ENCODE peak calls at places on chromosomes 4 and X, in six cellular contexts. One of them, this sample, is unnamed.
A peak's percentile ranks its signal among the peaks of the same experiment; 100 is the strongest.

GRCh38 chr4:39406763-39407583 is at the start of gene KLB:
- DNase-seq in myocyte: no peak
- DNase-seq in Calu3: no peak
- DNase-seq in stimulated activated CD8-positive, alpha-beta memory T cell treated with anti-CD3 and anti-CD28 coated beads, Interleukin-15, amount 100 ng/mL, for 24 hours: no peak
- DNase-seq in uterus: no peak
- DNase-seq in activated T-cell treated with anti-CD3 and anti-CD28 coated beads, Interleukin-2, amount 50 U/mL, for 1 hour: no peak
- DNase-seq in this sample: peak; percentile 29

GRCh38 chr4:114028071-114028470 is 48.6 kb upstream of the ARSJ start:
- DNase-seq in myocyte: no peak
- DNase-seq in Calu3: no peak
- DNase-seq in stimulated activated CD8-positive, alpha-beta memory T cell treated with anti-CD3 and anti-CD28 coated beads, Interleukin-15, amount 100 ng/mL, for 24 hours: no peak
- DNase-seq in uterus: no peak
- DNase-seq in activated T-cell treated with anti-CD3 and anti-CD28 coated beads, Interleukin-2, amount 50 U/mL, for 1 hour: no peak
- DNase-seq in this sample: no peak

GRCh38 chrX:30830544-30830943 is 58.5 kb downstream of the TAB3 start:
- DNase-seq in myocyte: no peak
- DNase-seq in Calu3: no peak
- DNase-seq in stimulated activated CD8-positive, alpha-beta memory T cell treated with anti-CD3 and anti-CD28 coated beads, Interleukin-15, amount 100 ng/mL, for 24 hours: no peak
- DNase-seq in uterus: no peak
- DNase-seq in activated T-cell treated with anti-CD3 and anti-CD28 coated beads, Interleukin-2, amount 50 U/mL, for 1 hour: no peak
- DNase-seq in this sample: no peak

GRCh38 chr4:138609943-138610350 is 367.8 kb upstream of the SLC7A11 start:
- DNase-seq in myocyte: peak; percentile 74
- DNase-seq in Calu3: peak; percentile 0
- DNase-seq in stimulated activated CD8-positive, alpha-beta memory T cell treated with anti-CD3 and anti-CD28 coated beads, Interleukin-15, amount 100 ng/mL, for 24 hours: no peak
- DNase-seq in uterus: peak; percentile 16
- DNase-seq in activated T-cell treated with anti-CD3 and anti-CD28 coated beads, Interleukin-2, amount 50 U/mL, for 1 hour: no peak
- DNase-seq in this sample: peak; percentile 66

GRCh38 chr4:70704333-70705145 is 16.2 kb downstream of the UTP3 start:
- DNase-seq in myocyte: peak; percentile 87
- DNase-seq in Calu3: peak; percentile 76
- DNase-seq in stimulated activated CD8-positive, alpha-beta memory T cell treated with anti-CD3 and anti-CD28 coated beads, Interleukin-15, amount 100 ng/mL, for 24 hours: no peak
- DNase-seq in uterus: peak; percentile 82
- DNase-seq in activated T-cell treated with anti-CD3 and anti-CD28 coated beads, Interleukin-2, amount 50 U/mL, for 1 hour: peak; percentile 68
- DNase-seq in this sample: peak; percentile 50

GRCh38 chr4:6663596-6664393 is 23.3 kb downstream of the MRFAP1 start:
- DNase-seq in myocyte: no peak
- DNase-seq in Calu3: no peak
- DNase-seq in stimulated activated CD8-positive, alpha-beta memory T cell treated with anti-CD3 and anti-CD28 coated beads, Interleukin-15, amount 100 ng/mL, for 24 hours: no peak
- DNase-seq in uterus: no peak
- DNase-seq in activated T-cell treated with anti-CD3 and anti-CD28 coated beads, Interleukin-2, amount 50 U/mL, for 1 hour: no peak
- DNase-seq in this sample: no peak

GRCh38 chr4:86496094-86497060 is 97.7 kb upstream of the PTPN13 start:
- DNase-seq in myocyte: peak; percentile 49
- DNase-seq in Calu3: peak; percentile 29
- DNase-seq in stimulated activated CD8-positive, alpha-beta memory T cell treated with anti-CD3 and anti-CD28 coated beads, Interleukin-15, amount 100 ng/mL, for 24 hours: no peak
- DNase-seq in uterus: peak; percentile 34
- DNase-seq in activated T-cell treated with anti-CD3 and anti-CD28 coated beads, Interleukin-2, amount 50 U/mL, for 1 hour: peak; percentile 20
- DNase-seq in this sample: peak; percentile 72

GRCh38 chr4:64911846-64912245 is 502.6 kb upstream of the TECRL start:
- DNase-seq in myocyte: no peak
- DNase-seq in Calu3: no peak
- DNase-seq in stimulated activated CD8-positive, alpha-beta memory T cell treated with anti-CD3 and anti-CD28 coated beads, Interleukin-15, amount 100 ng/mL, for 24 hours: no peak
- DNase-seq in uterus: no peak
- DNase-seq in activated T-cell treated with anti-CD3 and anti-CD28 coated beads, Interleukin-2, amount 50 U/mL, for 1 hour: no peak
- DNase-seq in this sample: no peak

GRCh38 chr4:41050840-41051775 is 163.2 kb downstream of the APBB2 start:
- DNase-seq in myocyte: no peak
- DNase-seq in Calu3: no peak
- DNase-seq in stimulated activated CD8-positive, alpha-beta memory T cell treated with anti-CD3 and anti-CD28 coated beads, Interleukin-15, amount 100 ng/mL, for 24 hours: no peak
- DNase-seq in uterus: no peak
- DNase-seq in activated T-cell treated with anti-CD3 and anti-CD28 coated beads, Interleukin-2, amount 50 U/mL, for 1 hour: no peak
- DNase-seq in this sample: no peak

GRCh38 chrX:132071260-132071659 is 48.2 kb downstream of the STK26 start:
- DNase-seq in myocyte: peak; percentile 18
- DNase-seq in Calu3: no peak
- DNase-seq in stimulated activated CD8-positive, alpha-beta memory T cell treated with anti-CD3 and anti-CD28 coated beads, Interleukin-15, amount 100 ng/mL, for 24 hours: no peak
- DNase-seq in uterus: no peak
- DNase-seq in activated T-cell treated with anti-CD3 and anti-CD28 coated beads, Interleukin-2, amount 50 U/mL, for 1 hour: no peak
- DNase-seq in this sample: peak; percentile 8

GRCh38 chrX:100980608-100981497 is 11.3 kb downstream of the ARL13A start:
- DNase-seq in myocyte: peak; percentile 91
- DNase-seq in Calu3: peak; percentile 85
- DNase-seq in stimulated activated CD8-positive, alpha-beta memory T cell treated with anti-CD3 and anti-CD28 coated beads, Interleukin-15, amount 100 ng/mL, for 24 hours: no peak
- DNase-seq in uterus: no peak
- DNase-seq in activated T-cell treated with anti-CD3 and anti-CD28 coated beads, Interleukin-2, amount 50 U/mL, for 1 hour: no peak
- DNase-seq in this sample: peak; percentile 76

GRCh38 chrX:17814557-17814956 is 46.5 kb downstream of the RAI2 start:
- DNase-seq in myocyte: peak; percentile 1
- DNase-seq in Calu3: no peak
- DNase-seq in stimulated activated CD8-positive, alpha-beta memory T cell treated with anti-CD3 and anti-CD28 coated beads, Interleukin-15, amount 100 ng/mL, for 24 hours: no peak
- DNase-seq in uterus: no peak
- DNase-seq in activated T-cell treated with anti-CD3 and anti-CD28 coated beads, Interleukin-2, amount 50 U/mL, for 1 hour: no peak
- DNase-seq in this sample: no peak

GRCh38 chrX:22748093-22748999 is 251.4 kb upstream of the DDX53 start:
- DNase-seq in myocyte: peak; percentile 58
- DNase-seq in Calu3: peak; percentile 50
- DNase-seq in stimulated activated CD8-positive, alpha-beta memory T cell treated with anti-CD3 and anti-CD28 coated beads, Interleukin-15, amount 100 ng/mL, for 24 hours: no peak
- DNase-seq in uterus: peak; percentile 27
- DNase-seq in activated T-cell treated with anti-CD3 and anti-CD28 coated beads, Interleukin-2, amount 50 U/mL, for 1 hour: no peak
- DNase-seq in this sample: no peak

GRCh38 chr4:74805601-74806000 is 11.3 kb upstream of the BTC start:
- DNase-seq in myocyte: peak; percentile 22
- DNase-seq in Calu3: peak; percentile 10
- DNase-seq in stimulated activated CD8-positive, alpha-beta memory T cell treated with anti-CD3 and anti-CD28 coated beads, Interleukin-15, amount 100 ng/mL, for 24 hours: no peak
- DNase-seq in uterus: no peak
- DNase-seq in activated T-cell treated with anti-CD3 and anti-CD28 coated beads, Interleukin-2, amount 50 U/mL, for 1 hour: no peak
- DNase-seq in this sample: peak; percentile 12

GRCh38 chr4:123345924-123346300 is 50.7 kb upstream of the SPRY1 start:
- DNase-seq in myocyte: peak; percentile 58
- DNase-seq in Calu3: no peak
- DNase-seq in stimulated activated CD8-positive, alpha-beta memory T cell treated with anti-CD3 and anti-CD28 coated beads, Interleukin-15, amount 100 ng/mL, for 24 hours: no peak
- DNase-seq in uterus: no peak
- DNase-seq in activated T-cell treated with anti-CD3 and anti-CD28 coated beads, Interleukin-2, amount 50 U/mL, for 1 hour: no peak
- DNase-seq in this sample: no peak

GRCh38 chr4:48688953-48689352 is 91.1 kb downstream of the FRYL start:
- DNase-seq in myocyte: no peak
- DNase-seq in Calu3: no peak
- DNase-seq in stimulated activated CD8-positive, alpha-beta memory T cell treated with anti-CD3 and anti-CD28 coated beads, Interleukin-15, amount 100 ng/mL, for 24 hours: no peak
- DNase-seq in uterus: no peak
- DNase-seq in activated T-cell treated with anti-CD3 and anti-CD28 coated beads, Interleukin-2, amount 50 U/mL, for 1 hour: no peak
- DNase-seq in this sample: no peak

GRCh38 chr4:38119663-38120374 is 159.6 kb downstream of the PTTG2 start:
- DNase-seq in myocyte: peak; percentile 86
- DNase-seq in Calu3: no peak
- DNase-seq in stimulated activated CD8-positive, alpha-beta memory T cell treated with anti-CD3 and anti-CD28 coated beads, Interleukin-15, amount 100 ng/mL, for 24 hours: no peak
- DNase-seq in uterus: no peak
- DNase-seq in activated T-cell treated with anti-CD3 and anti-CD28 coated beads, Interleukin-2, amount 50 U/mL, for 1 hour: no peak
- DNase-seq in this sample: peak; percentile 83

GRCh38 chr4:123559955-123560669 is 163.5 kb downstream of the SPRY1 start:
- DNase-seq in myocyte: peak; percentile 17
- DNase-seq in Calu3: no peak
- DNase-seq in stimulated activated CD8-positive, alpha-beta memory T cell treated with anti-CD3 and anti-CD28 coated beads, Interleukin-15, amount 100 ng/mL, for 24 hours: no peak
- DNase-seq in uterus: no peak
- DNase-seq in activated T-cell treated with anti-CD3 and anti-CD28 coated beads, Interleukin-2, amount 50 U/mL, for 1 hour: no peak
- DNase-seq in this sample: no peak

GRCh38 chrX:153696100-153696499 is 8.4 kb downstream of the SLC6A8 start:
- DNase-seq in myocyte: no peak
- DNase-seq in Calu3: no peak
- DNase-seq in stimulated activated CD8-positive, alpha-beta memory T cell treated with anti-CD3 and anti-CD28 coated beads, Interleukin-15, amount 100 ng/mL, for 24 hours: no peak
- DNase-seq in uterus: no peak
- DNase-seq in activated T-cell treated with anti-CD3 and anti-CD28 coated beads, Interleukin-2, amount 50 U/mL, for 1 hour: no peak
- DNase-seq in this sample: no peak

GRCh38 chr4:3237711-3238560 is 11.0 kb upstream of the MSANTD1 start:
- DNase-seq in myocyte: no peak
- DNase-seq in Calu3: no peak
- DNase-seq in stimulated activated CD8-positive, alpha-beta memory T cell treated with anti-CD3 and anti-CD28 coated beads, Interleukin-15, amount 100 ng/mL, for 24 hours: no peak
- DNase-seq in uterus: no peak
- DNase-seq in activated T-cell treated with anti-CD3 and anti-CD28 coated beads, Interleukin-2, amount 50 U/mL, for 1 hour: no peak
- DNase-seq in this sample: no peak

GRCh38 chr4:150938873-150939499 is 76.1 kb downstream of the LRBA start:
- DNase-seq in myocyte: no peak
- DNase-seq in Calu3: no peak
- DNase-seq in stimulated activated CD8-positive, alpha-beta memory T cell treated with anti-CD3 and anti-CD28 coated beads, Interleukin-15, amount 100 ng/mL, for 24 hours: no peak
- DNase-seq in uterus: no peak
- DNase-seq in activated T-cell treated with anti-CD3 and anti-CD28 coated beads, Interleukin-2, amount 50 U/mL, for 1 hour: no peak
- DNase-seq in this sample: no peak